ENCODE peak calls at places on chromosome 6, in seven cellular contexts. One of them, this sample, is unnamed.

GRCh38 chr6:138971601-138972000 is 16.5 kb downstream of the REPS1 start:
- DNase-seq in effector memory CD8-positive, alpha-beta T cell: no peak
- DNase-seq in lower lobe of right lung: no peak
- DNase-seq in ovary: no peak
- DNase-seq in activated T-helper 9 cell treated with anti-CD3 and anti-CD28 coated beads, Interleukin-2, amount 50 U/mL, for 16 hours: no peak
- DNase-seq in NCI-H2081 treated with DMSO at 0.1 percent for 48 hours: no peak
- DNase-seq in stimulated activated CD4-positive, alpha-beta T cell treated with anti-CD3 and anti-CD28 coated beads, Interleukin-12 subunit alpha, Interleukin-12 subunit beta, amount 100 ng/mL, for 4 hours: no peak
- DNase-seq in this sample: no peak

GRCh38 chr6:32700391-32701040 is 34.1 kb upstream of the HLA-DQB1 start:
- DNase-seq in activated T-helper 9 cell treated with anti-CD3 and anti-CD28 coated beads, Interleukin-2, amount 50 U/mL, for 16 hours: no peak
- DNase-seq in lower lobe of right lung: no peak
- DNase-seq in stimulated activated CD4-positive, alpha-beta T cell treated with anti-CD3 and anti-CD28 coated beads, Interleukin-12 subunit alpha, Interleukin-12 subunit beta, amount 100 ng/mL, for 4 hours: peak
- DNase-seq in ovary: peak
- DNase-seq in effector memory CD8-positive, alpha-beta T cell: peak
- DNase-seq in NCI-H2081 treated with DMSO at 0.1 percent for 48 hours: no peak
- DNase-seq in this sample: no peak

GRCh38 chr6:159110013-159110412 is 59.2 kb upstream of the FNDC1 start:
- DNase-seq in lower lobe of right lung: no peak
- DNase-seq in stimulated activated CD4-positive, alpha-beta T cell treated with anti-CD3 and anti-CD28 coated beads, Interleukin-12 subunit alpha, Interleukin-12 subunit beta, amount 100 ng/mL, for 4 hours: no peak
- DNase-seq in NCI-H2081 treated with DMSO at 0.1 percent for 48 hours: no peak
- DNase-seq in activated T-helper 9 cell treated with anti-CD3 and anti-CD28 coated beads, Interleukin-2, amount 50 U/mL, for 16 hours: no peak
- DNase-seq in ovary: no peak
- DNase-seq in effector memory CD8-positive, alpha-beta T cell: peak
- DNase-seq in this sample: no peak

GRCh38 chr6:127147576-127147975 is 29.1 kb downstream of the RSPO3 start:
- DNase-seq in stimulated activated CD4-positive, alpha-beta T cell treated with anti-CD3 and anti-CD28 coated beads, Interleukin-12 subunit alpha, Interleukin-12 subunit beta, amount 100 ng/mL, for 4 hours: no peak
- DNase-seq in activated T-helper 9 cell treated with anti-CD3 and anti-CD28 coated beads, Interleukin-2, amount 50 U/mL, for 16 hours: no peak
- DNase-seq in ovary: no peak
- DNase-seq in NCI-H2081 treated with DMSO at 0.1 percent for 48 hours: no peak
- DNase-seq in effector memory CD8-positive, alpha-beta T cell: no peak
- DNase-seq in lower lobe of right lung: no peak
- DNase-seq in this sample: no peak

GRCh38 chr6:127812985-127813681 is 87.7 kb downstream of the THEMIS start:
- DNase-seq in effector memory CD8-positive, alpha-beta T cell: no peak
- DNase-seq in NCI-H2081 treated with DMSO at 0.1 percent for 48 hours: no peak
- DNase-seq in activated T-helper 9 cell treated with anti-CD3 and anti-CD28 coated beads, Interleukin-2, amount 50 U/mL, for 16 hours: peak
- DNase-seq in stimulated activated CD4-positive, alpha-beta T cell treated with anti-CD3 and anti-CD28 coated beads, Interleukin-12 subunit alpha, Interleukin-12 subunit beta, amount 100 ng/mL, for 4 hours: no peak
- DNase-seq in lower lobe of right lung: no peak
- DNase-seq in ovary: no peak
- DNase-seq in this sample: no peak

GRCh38 chr6:170049641-170050491 is 241.0 kb downstream of the DLL1 start:
- DNase-seq in lower lobe of right lung: peak
- DNase-seq in effector memory CD8-positive, alpha-beta T cell: no peak
- DNase-seq in stimulated activated CD4-positive, alpha-beta T cell treated with anti-CD3 and anti-CD28 coated beads, Interleukin-12 subunit alpha, Interleukin-12 subunit beta, amount 100 ng/mL, for 4 hours: no peak
- DNase-seq in activated T-helper 9 cell treated with anti-CD3 and anti-CD28 coated beads, Interleukin-2, amount 50 U/mL, for 16 hours: no peak
- DNase-seq in ovary: peak
- DNase-seq in NCI-H2081 treated with DMSO at 0.1 percent for 48 hours: no peak
- DNase-seq in this sample: peak

GRCh38 chr6:75750925-75751324 is 1.9 kb downstream of the MYO6 start:
- DNase-seq in ovary: no peak
- DNase-seq in activated T-helper 9 cell treated with anti-CD3 and anti-CD28 coated beads, Interleukin-2, amount 50 U/mL, for 16 hours: no peak
- DNase-seq in NCI-H2081 treated with DMSO at 0.1 percent for 48 hours: no peak
- DNase-seq in lower lobe of right lung: no peak
- DNase-seq in stimulated activated CD4-positive, alpha-beta T cell treated with anti-CD3 and anti-CD28 coated beads, Interleukin-12 subunit alpha, Interleukin-12 subunit beta, amount 100 ng/mL, for 4 hours: no peak
- DNase-seq in effector memory CD8-positive, alpha-beta T cell: no peak
- DNase-seq in this sample: no peak

GRCh38 chr6:131995924-131996323 is 44.8 kb upstream of the CCN2 start:
- DNase-seq in lower lobe of right lung: no peak
- DNase-seq in effector memory CD8-positive, alpha-beta T cell: no peak
- DNase-seq in stimulated activated CD4-positive, alpha-beta T cell treated with anti-CD3 and anti-CD28 coated beads, Interleukin-12 subunit alpha, Interleukin-12 subunit beta, amount 100 ng/mL, for 4 hours: no peak
- DNase-seq in activated T-helper 9 cell treated with anti-CD3 and anti-CD28 coated beads, Interleukin-2, amount 50 U/mL, for 16 hours: no peak
- DNase-seq in ovary: no peak
- DNase-seq in NCI-H2081 treated with DMSO at 0.1 percent for 48 hours: no peak
- DNase-seq in this sample: no peak

GRCh38 chr6:51049983-51050877 is 231.6 kb downstream of the TFAP2B start:
- DNase-seq in NCI-H2081 treated with DMSO at 0.1 percent for 48 hours: no peak
- DNase-seq in effector memory CD8-positive, alpha-beta T cell: no peak
- DNase-seq in activated T-helper 9 cell treated with anti-CD3 and anti-CD28 coated beads, Interleukin-2, amount 50 U/mL, for 16 hours: no peak
- DNase-seq in ovary: no peak
- DNase-seq in lower lobe of right lung: no peak
- DNase-seq in stimulated activated CD4-positive, alpha-beta T cell treated with anti-CD3 and anti-CD28 coated beads, Interleukin-12 subunit alpha, Interleukin-12 subunit beta, amount 100 ng/mL, for 4 hours: no peak
- DNase-seq in this sample: no peak

GRCh38 chr6:166942393-166943168 is 13.8 kb downstream of the RNASET2 start:
- DNase-seq in NCI-H2081 treated with DMSO at 0.1 percent for 48 hours: no peak
- DNase-seq in ovary: no peak
- DNase-seq in stimulated activated CD4-positive, alpha-beta T cell treated with anti-CD3 and anti-CD28 coated beads, Interleukin-12 subunit alpha, Interleukin-12 subunit beta, amount 100 ng/mL, for 4 hours: no peak
- DNase-seq in effector memory CD8-positive, alpha-beta T cell: no peak
- DNase-seq in activated T-helper 9 cell treated with anti-CD3 and anti-CD28 coated beads, Interleukin-2, amount 50 U/mL, for 16 hours: peak
- DNase-seq in lower lobe of right lung: peak
- DNase-seq in this sample: no peak

GRCh38 chr6:67433124-67433523 is 1202.0 kb upstream of the ADGRB3 start:
- DNase-seq in activated T-helper 9 cell treated with anti-CD3 and anti-CD28 coated beads, Interleukin-2, amount 50 U/mL, for 16 hours: no peak
- DNase-seq in stimulated activated CD4-positive, alpha-beta T cell treated with anti-CD3 and anti-CD28 coated beads, Interleukin-12 subunit alpha, Interleukin-12 subunit beta, amount 100 ng/mL, for 4 hours: no peak
- DNase-seq in ovary: no peak
- DNase-seq in effector memory CD8-positive, alpha-beta T cell: no peak
- DNase-seq in lower lobe of right lung: no peak
- DNase-seq in NCI-H2081 treated with DMSO at 0.1 percent for 48 hours: no peak
- DNase-seq in this sample: no peak

GRCh38 chr6:28838289-28838633 is 85.5 kb downstream of the TRIM27 start:
- DNase-seq in lower lobe of right lung: no peak
- DNase-seq in NCI-H2081 treated with DMSO at 0.1 percent for 48 hours: peak
- DNase-seq in stimulated activated CD4-positive, alpha-beta T cell treated with anti-CD3 and anti-CD28 coated beads, Interleukin-12 subunit alpha, Interleukin-12 subunit beta, amount 100 ng/mL, for 4 hours: peak
- DNase-seq in activated T-helper 9 cell treated with anti-CD3 and anti-CD28 coated beads, Interleukin-2, amount 50 U/mL, for 16 hours: peak
- DNase-seq in effector memory CD8-positive, alpha-beta T cell: peak
- DNase-seq in ovary: peak
- DNase-seq in this sample: peak

GRCh38 chr6:13396241-13396792 is 68.0 kb upstream of the TBC1D7 start:
- DNase-seq in NCI-H2081 treated with DMSO at 0.1 percent for 48 hours: no peak
- DNase-seq in activated T-helper 9 cell treated with anti-CD3 and anti-CD28 coated beads, Interleukin-2, amount 50 U/mL, for 16 hours: no peak
- DNase-seq in ovary: no peak
- DNase-seq in lower lobe of right lung: no peak
- DNase-seq in stimulated activated CD4-positive, alpha-beta T cell treated with anti-CD3 and anti-CD28 coated beads, Interleukin-12 subunit alpha, Interleukin-12 subunit beta, amount 100 ng/mL, for 4 hours: no peak
- DNase-seq in effector memory CD8-positive, alpha-beta T cell: no peak
- DNase-seq in this sample: no peak

GRCh38 chr6:41053056-41053455 is at the start of gene APOBEC2:
- DNase-seq in lower lobe of right lung: no peak
- DNase-seq in stimulated activated CD4-positive, alpha-beta T cell treated with anti-CD3 and anti-CD28 coated beads, Interleukin-12 subunit alpha, Interleukin-12 subunit beta, amount 100 ng/mL, for 4 hours: no peak
- DNase-seq in NCI-H2081 treated with DMSO at 0.1 percent for 48 hours: no peak
- DNase-seq in ovary: no peak
- DNase-seq in activated T-helper 9 cell treated with anti-CD3 and anti-CD28 coated beads, Interleukin-2, amount 50 U/mL, for 16 hours: no peak
- DNase-seq in effector memory CD8-positive, alpha-beta T cell: no peak
- DNase-seq in this sample: peak

GRCh38 chr6:106739387-106739786 is 110.0 kb downstream of the QRSL1 start:
- DNase-seq in activated T-helper 9 cell treated with anti-CD3 and anti-CD28 coated beads, Interleukin-2, amount 50 U/mL, for 16 hours: no peak
- DNase-seq in ovary: no peak
- DNase-seq in NCI-H2081 treated with DMSO at 0.1 percent for 48 hours: no peak
- DNase-seq in lower lobe of right lung: peak
- DNase-seq in stimulated activated CD4-positive, alpha-beta T cell treated with anti-CD3 and anti-CD28 coated beads, Interleukin-12 subunit alpha, Interleukin-12 subunit beta, amount 100 ng/mL, for 4 hours: no peak
- DNase-seq in effector memory CD8-positive, alpha-beta T cell: no peak
- DNase-seq in this sample: peak

GRCh38 chr6:20292905-20293304 is 80.6 kb upstream of the MBOAT1 start:
- DNase-seq in ovary: no peak
- DNase-seq in effector memory CD8-positive, alpha-beta T cell: no peak
- DNase-seq in activated T-helper 9 cell treated with anti-CD3 and anti-CD28 coated beads, Interleukin-2, amount 50 U/mL, for 16 hours: no peak
- DNase-seq in stimulated activated CD4-positive, alpha-beta T cell treated with anti-CD3 and anti-CD28 coated beads, Interleukin-12 subunit alpha, Interleukin-12 subunit beta, amount 100 ng/mL, for 4 hours: no peak
- DNase-seq in NCI-H2081 treated with DMSO at 0.1 percent for 48 hours: no peak
- DNase-seq in lower lobe of right lung: no peak
- DNase-seq in this sample: no peak

GRCh38 chr6:33967966-33968724 is 164.3 kb upstream of the MLN start:
- DNase-seq in NCI-H2081 treated with DMSO at 0.1 percent for 48 hours: no peak
- DNase-seq in activated T-helper 9 cell treated with anti-CD3 and anti-CD28 coated beads, Interleukin-2, amount 50 U/mL, for 16 hours: no peak
- DNase-seq in ovary: no peak
- DNase-seq in stimulated activated CD4-positive, alpha-beta T cell treated with anti-CD3 and anti-CD28 coated beads, Interleukin-12 subunit alpha, Interleukin-12 subunit beta, amount 100 ng/mL, for 4 hours: no peak
- DNase-seq in effector memory CD8-positive, alpha-beta T cell: no peak
- DNase-seq in lower lobe of right lung: no peak
- DNase-seq in this sample: no peak

GRCh38 chr6:4732691-4733315 is 43.4 kb upstream of the CDYL start:
- DNase-seq in stimulated activated CD4-positive, alpha-beta T cell treated with anti-CD3 and anti-CD28 coated beads, Interleukin-12 subunit alpha, Interleukin-12 subunit beta, amount 100 ng/mL, for 4 hours: no peak
- DNase-seq in lower lobe of right lung: no peak
- DNase-seq in NCI-H2081 treated with DMSO at 0.1 percent for 48 hours: no peak
- DNase-seq in activated T-helper 9 cell treated with anti-CD3 and anti-CD28 coated beads, Interleukin-2, amount 50 U/mL, for 16 hours: no peak
- DNase-seq in ovary: peak
- DNase-seq in effector memory CD8-positive, alpha-beta T cell: no peak
- DNase-seq in this sample: peak

GRCh38 chr6:12698298-12698697 is 18.3 kb upstream of the PHACTR1 start:
- DNase-seq in activated T-helper 9 cell treated with anti-CD3 and anti-CD28 coated beads, Interleukin-2, amount 50 U/mL, for 16 hours: no peak
- DNase-seq in ovary: no peak
- DNase-seq in stimulated activated CD4-positive, alpha-beta T cell treated with anti-CD3 and anti-CD28 coated beads, Interleukin-12 subunit alpha, Interleukin-12 subunit beta, amount 100 ng/mL, for 4 hours: no peak
- DNase-seq in NCI-H2081 treated with DMSO at 0.1 percent for 48 hours: no peak
- DNase-seq in effector memory CD8-positive, alpha-beta T cell: no peak
- DNase-seq in lower lobe of right lung: no peak
- DNase-seq in this sample: no peak

GRCh38 chr6:44078795-44079671 is 48.2 kb downstream of the MRPL14 start:
- DNase-seq in activated T-helper 9 cell treated with anti-CD3 and anti-CD28 coated beads, Interleukin-2, amount 50 U/mL, for 16 hours: peak
- DNase-seq in stimulated activated CD4-positive, alpha-beta T cell treated with anti-CD3 and anti-CD28 coated beads, Interleukin-12 subunit alpha, Interleukin-12 subunit beta, amount 100 ng/mL, for 4 hours: peak
- DNase-seq in effector memory CD8-positive, alpha-beta T cell: peak
- DNase-seq in ovary: peak
- DNase-seq in NCI-H2081 treated with DMSO at 0.1 percent for 48 hours: no peak
- DNase-seq in lower lobe of right lung: no peak
- DNase-seq in this sample: peak

GRCh38 chr6:135411339-135411738 is 86.2 kb downstream of the AHI1 start:
- DNase-seq in NCI-H2081 treated with DMSO at 0.1 percent for 48 hours: no peak
- DNase-seq in stimulated activated CD4-positive, alpha-beta T cell treated with anti-CD3 and anti-CD28 coated beads, Interleukin-12 subunit alpha, Interleukin-12 subunit beta, amount 100 ng/mL, for 4 hours: no peak
- DNase-seq in lower lobe of right lung: no peak
- DNase-seq in effector memory CD8-positive, alpha-beta T cell: no peak
- DNase-seq in ovary: no peak
- DNase-seq in activated T-helper 9 cell treated with anti-CD3 and anti-CD28 coated beads, Interleukin-2, amount 50 U/mL, for 16 hours: no peak
- DNase-seq in this sample: no peak

GRCh38 chr6:34074064-34074739 is 71.7 kb downstream of the GRM4 start:
- DNase-seq in effector memory CD8-positive, alpha-beta T cell: no peak
- DNase-seq in lower lobe of right lung: no peak
- DNase-seq in activated T-helper 9 cell treated with anti-CD3 and anti-CD28 coated beads, Interleukin-2, amount 50 U/mL, for 16 hours: no peak
- DNase-seq in ovary: no peak
- DNase-seq in NCI-H2081 treated with DMSO at 0.1 percent for 48 hours: no peak
- DNase-seq in stimulated activated CD4-positive, alpha-beta T cell treated with anti-CD3 and anti-CD28 coated beads, Interleukin-12 subunit alpha, Interleukin-12 subunit beta, amount 100 ng/mL, for 4 hours: no peak
- DNase-seq in this sample: no peak

This sample was measured in left ventricle myocardium superior.